ENCODE peak calls at places on chromosomes 13 and 19, in seven cellular contexts. One of them, this sample, is unnamed.

GRCh38 chr13:113972451-113973217 is 1.2 kb downstream of the C13orf46 start:
- DNase-seq in iPS-NIHi11: no peak
- DNase-seq in activated CD4-positive, alpha-beta T cell treated with anti-CD3 and anti-CD28 coated beads, Interleukin-2, amount 50 U/mL, for 24 hours: no peak
- DNase-seq in tibial nerve: no peak
- DNase-seq in aorta: peak
- DNase-seq in amygdala: no peak
- DNase-seq in posterior cingulate gyrus: no peak
- DNase-seq in this sample: no peak

GRCh38 chr13:27374650-27375049 is 49.8 kb upstream of the GTF3A start:
- DNase-seq in posterior cingulate gyrus: no peak
- DNase-seq in activated CD4-positive, alpha-beta T cell treated with anti-CD3 and anti-CD28 coated beads, Interleukin-2, amount 50 U/mL, for 24 hours: peak
- DNase-seq in tibial nerve: peak
- DNase-seq in iPS-NIHi11: peak
- DNase-seq in amygdala: no peak
- DNase-seq in aorta: peak
- DNase-seq in this sample: no peak

GRCh38 chr13:75460644-75461043 is 21.3 kb downstream of the TBC1D4 start:
- DNase-seq in iPS-NIHi11: no peak
- DNase-seq in posterior cingulate gyrus: no peak
- DNase-seq in tibial nerve: no peak
- DNase-seq in amygdala: no peak
- DNase-seq in aorta: no peak
- DNase-seq in activated CD4-positive, alpha-beta T cell treated with anti-CD3 and anti-CD28 coated beads, Interleukin-2, amount 50 U/mL, for 24 hours: no peak
- DNase-seq in this sample: no peak

GRCh38 chr13:33634526-33635111 is 183.3 kb upstream of the RFC3 start:
- DNase-seq in aorta: no peak
- DNase-seq in tibial nerve: no peak
- DNase-seq in activated CD4-positive, alpha-beta T cell treated with anti-CD3 and anti-CD28 coated beads, Interleukin-2, amount 50 U/mL, for 24 hours: no peak
- DNase-seq in posterior cingulate gyrus: no peak
- DNase-seq in iPS-NIHi11: no peak
- DNase-seq in amygdala: no peak
- DNase-seq in this sample: no peak

GRCh38 chr13:72561791-72562190 is 165.6 kb downstream of the MZT1 start:
- DNase-seq in tibial nerve: no peak
- DNase-seq in iPS-NIHi11: no peak
- DNase-seq in posterior cingulate gyrus: no peak
- DNase-seq in amygdala: no peak
- DNase-seq in activated CD4-positive, alpha-beta T cell treated with anti-CD3 and anti-CD28 coated beads, Interleukin-2, amount 50 U/mL, for 24 hours: no peak
- DNase-seq in aorta: no peak
- DNase-seq in this sample: no peak

GRCh38 chr19:20423381-20424207 is 142.0 kb downstream of the ZNF737 start:
- DNase-seq in iPS-NIHi11: no peak
- DNase-seq in posterior cingulate gyrus: no peak
- DNase-seq in aorta: peak
- DNase-seq in amygdala: no peak
- DNase-seq in activated CD4-positive, alpha-beta T cell treated with anti-CD3 and anti-CD28 coated beads, Interleukin-2, amount 50 U/mL, for 24 hours: peak
- DNase-seq in tibial nerve: peak
- DNase-seq in this sample: no peak

GRCh38 chr19:49875177-49875576 is 2.0 kb downstream of the AKT1S1 start:
- DNase-seq in tibial nerve: no peak
- DNase-seq in aorta: no peak
- DNase-seq in activated CD4-positive, alpha-beta T cell treated with anti-CD3 and anti-CD28 coated beads, Interleukin-2, amount 50 U/mL, for 24 hours: no peak
- DNase-seq in posterior cingulate gyrus: no peak
- DNase-seq in iPS-NIHi11: no peak
- DNase-seq in amygdala: no peak
- DNase-seq in this sample: no peak

GRCh38 chr13:51331354-51331861 is 8.1 kb upstream of the SERPINE3 start:
- DNase-seq in tibial nerve: no peak
- DNase-seq in posterior cingulate gyrus: no peak
- DNase-seq in iPS-NIHi11: no peak
- DNase-seq in aorta: no peak
- DNase-seq in amygdala: no peak
- DNase-seq in activated CD4-positive, alpha-beta T cell treated with anti-CD3 and anti-CD28 coated beads, Interleukin-2, amount 50 U/mL, for 24 hours: no peak
- DNase-seq in this sample: no peak

GRCh38 chr13:61913183-61913582 is 497.5 kb upstream of the PCDH20 start:
- DNase-seq in iPS-NIHi11: no peak
- DNase-seq in amygdala: no peak
- DNase-seq in activated CD4-positive, alpha-beta T cell treated with anti-CD3 and anti-CD28 coated beads, Interleukin-2, amount 50 U/mL, for 24 hours: no peak
- DNase-seq in tibial nerve: no peak
- DNase-seq in aorta: no peak
- DNase-seq in posterior cingulate gyrus: no peak
- DNase-seq in this sample: no peak

GRCh38 chr13:33606692-33607091 is 211.3 kb upstream of the RFC3 start:
- DNase-seq in posterior cingulate gyrus: no peak
- DNase-seq in tibial nerve: no peak
- DNase-seq in amygdala: no peak
- DNase-seq in iPS-NIHi11: peak
- DNase-seq in aorta: no peak
- DNase-seq in activated CD4-positive, alpha-beta T cell treated with anti-CD3 and anti-CD28 coated beads, Interleukin-2, amount 50 U/mL, for 24 hours: no peak
- DNase-seq in this sample: no peak

GRCh38 chr19:17404015-17404414 is 1.4 kb downstream of the BST2 start:
- DNase-seq in tibial nerve: no peak
- DNase-seq in iPS-NIHi11: peak
- DNase-seq in activated CD4-positive, alpha-beta T cell treated with anti-CD3 and anti-CD28 coated beads, Interleukin-2, amount 50 U/mL, for 24 hours: no peak
- DNase-seq in aorta: no peak
- DNase-seq in posterior cingulate gyrus: no peak
- DNase-seq in amygdala: no peak
- DNase-seq in this sample: no peak

GRCh38 chr13:94192576-94192975 is 286.9 kb downstream of the DCT start:
- DNase-seq in tibial nerve: peak
- DNase-seq in iPS-NIHi11: peak
- DNase-seq in activated CD4-positive, alpha-beta T cell treated with anti-CD3 and anti-CD28 coated beads, Interleukin-2, amount 50 U/mL, for 24 hours: no peak
- DNase-seq in posterior cingulate gyrus: no peak
- DNase-seq in amygdala: no peak
- DNase-seq in aorta: no peak
- DNase-seq in this sample: no peak

GRCh38 chr19:38155453-38155852 is 68.6 kb downstream of the DPF1 start:
- DNase-seq in amygdala: no peak
- DNase-seq in activated CD4-positive, alpha-beta T cell treated with anti-CD3 and anti-CD28 coated beads, Interleukin-2, amount 50 U/mL, for 24 hours: no peak
- DNase-seq in posterior cingulate gyrus: no peak
- DNase-seq in iPS-NIHi11: peak
- DNase-seq in tibial nerve: no peak
- DNase-seq in aorta: no peak
- DNase-seq in this sample: no peak

GRCh38 chr19:48681127-48681470 is 8.3 kb upstream of the NTN5 start:
- DNase-seq in posterior cingulate gyrus: peak
- DNase-seq in tibial nerve: no peak
- DNase-seq in aorta: no peak
- DNase-seq in iPS-NIHi11: no peak
- DNase-seq in amygdala: no peak
- DNase-seq in activated CD4-positive, alpha-beta T cell treated with anti-CD3 and anti-CD28 coated beads, Interleukin-2, amount 50 U/mL, for 24 hours: no peak
- DNase-seq in this sample: no peak

GRCh38 chr19:12868540-12869112 is 12.6 kb downstream of the DNASE2 start:
- DNase-seq in amygdala: no peak
- DNase-seq in tibial nerve: no peak
- DNase-seq in activated CD4-positive, alpha-beta T cell treated with anti-CD3 and anti-CD28 coated beads, Interleukin-2, amount 50 U/mL, for 24 hours: no peak
- DNase-seq in posterior cingulate gyrus: no peak
- DNase-seq in aorta: no peak
- DNase-seq in iPS-NIHi11: peak
- DNase-seq in this sample: no peak

GRCh38 chr13:48296528-48296927 is 7.0 kb upstream of the RB1 start:
- DNase-seq in activated CD4-positive, alpha-beta T cell treated with anti-CD3 and anti-CD28 coated beads, Interleukin-2, amount 50 U/mL, for 24 hours: no peak
- DNase-seq in tibial nerve: no peak
- DNase-seq in iPS-NIHi11: no peak
- DNase-seq in posterior cingulate gyrus: no peak
- DNase-seq in amygdala: no peak
- DNase-seq in aorta: no peak
- DNase-seq in this sample: no peak

GRCh38 chr13:51806571-51806970 is 2.6 kb upstream of the DHRS12 start:
- DNase-seq in activated CD4-positive, alpha-beta T cell treated with anti-CD3 and anti-CD28 coated beads, Interleukin-2, amount 50 U/mL, for 24 hours: no peak
- DNase-seq in posterior cingulate gyrus: no peak
- DNase-seq in aorta: no peak
- DNase-seq in tibial nerve: peak
- DNase-seq in iPS-NIHi11: no peak
- DNase-seq in amygdala: no peak
- DNase-seq in this sample: no peak

GRCh38 chr19:18397242-18398202 is at the start of gene LRRC25:
- DNase-seq in posterior cingulate gyrus: no peak
- DNase-seq in aorta: peak
- DNase-seq in amygdala: no peak
- DNase-seq in iPS-NIHi11: peak
- DNase-seq in activated CD4-positive, alpha-beta T cell treated with anti-CD3 and anti-CD28 coated beads, Interleukin-2, amount 50 U/mL, for 24 hours: no peak
- DNase-seq in tibial nerve: peak
- DNase-seq in this sample: no peak

GRCh38 chr13:25901460-25902376 is 150.1 kb downstream of the SHISA2 start:
- DNase-seq in iPS-NIHi11: no peak
- DNase-seq in posterior cingulate gyrus: no peak
- DNase-seq in tibial nerve: no peak
- DNase-seq in activated CD4-positive, alpha-beta T cell treated with anti-CD3 and anti-CD28 coated beads, Interleukin-2, amount 50 U/mL, for 24 hours: peak
- DNase-seq in aorta: no peak
- DNase-seq in amygdala: no peak
- DNase-seq in this sample: no peak

GRCh38 chr13:44899967-44900366 is 89.3 kb downstream of the NUFIP1 start:
- DNase-seq in iPS-NIHi11: no peak
- DNase-seq in posterior cingulate gyrus: no peak
- DNase-seq in tibial nerve: no peak
- DNase-seq in aorta: no peak
- DNase-seq in amygdala: no peak
- DNase-seq in activated CD4-positive, alpha-beta T cell treated with anti-CD3 and anti-CD28 coated beads, Interleukin-2, amount 50 U/mL, for 24 hours: no peak
- DNase-seq in this sample: no peak

GRCh38 chr13:110216403-110217041 is 90.4 kb downstream of the COL4A1 start:
- DNase-seq in activated CD4-positive, alpha-beta T cell treated with anti-CD3 and anti-CD28 coated beads, Interleukin-2, amount 50 U/mL, for 24 hours: no peak
- DNase-seq in amygdala: no peak
- DNase-seq in posterior cingulate gyrus: no peak
- DNase-seq in tibial nerve: no peak
- DNase-seq in iPS-NIHi11: no peak
- DNase-seq in aorta: no peak
- DNase-seq in this sample: no peak

GRCh38 chr13:42769650-42770049 is 11.7 kb upstream of the FAM216B start:
- DNase-seq in activated CD4-positive, alpha-beta T cell treated with anti-CD3 and anti-CD28 coated beads, Interleukin-2, amount 50 U/mL, for 24 hours: no peak
- DNase-seq in aorta: no peak
- DNase-seq in iPS-NIHi11: no peak
- DNase-seq in tibial nerve: no peak
- DNase-seq in posterior cingulate gyrus: no peak
- DNase-seq in amygdala: no peak
- DNase-seq in this sample: no peak

GRCh38 chr19:1450735-1451669 is 1.1 kb downstream of the APC2 start:
- DNase-seq in amygdala: peak
- DNase-seq in aorta: no peak
- DNase-seq in iPS-NIHi11: no peak
- DNase-seq in posterior cingulate gyrus: no peak
- DNase-seq in tibial nerve: no peak
- DNase-seq in activated CD4-positive, alpha-beta T cell treated with anti-CD3 and anti-CD28 coated beads, Interleukin-2, amount 50 U/mL, for 24 hours: no peak
- DNase-seq in this sample: no peak

GRCh38 chr13:107296804-107297203 is 728.9 kb upstream of the ARGLU1 start:
- DNase-seq in activated CD4-positive, alpha-beta T cell treated with anti-CD3 and anti-CD28 coated beads, Interleukin-2, amount 50 U/mL, for 24 hours: no peak
- DNase-seq in tibial nerve: no peak
- DNase-seq in aorta: no peak
- DNase-seq in posterior cingulate gyrus: no peak
- DNase-seq in amygdala: no peak
- DNase-seq in iPS-NIHi11: no peak
- DNase-seq in this sample: no peak

GRCh38 chr19:5484398-5485285 is 29.4 kb downstream of the ZNRF4 start:
- DNase-seq in activated CD4-positive, alpha-beta T cell treated with anti-CD3 and anti-CD28 coated beads, Interleukin-2, amount 50 U/mL, for 24 hours: no peak
- DNase-seq in iPS-NIHi11: peak
- DNase-seq in aorta: no peak
- DNase-seq in amygdala: no peak
- DNase-seq in posterior cingulate gyrus: no peak
- DNase-seq in tibial nerve: no peak
- DNase-seq in this sample: no peak

GRCh38 chr13:74210693-74211393 is 76.6 kb upstream of the KLF12 start:
- DNase-seq in aorta: peak
- DNase-seq in activated CD4-positive, alpha-beta T cell treated with anti-CD3 and anti-CD28 coated beads, Interleukin-2, amount 50 U/mL, for 24 hours: no peak
- DNase-seq in posterior cingulate gyrus: no peak
- DNase-seq in amygdala: no peak
- DNase-seq in tibial nerve: peak
- DNase-seq in iPS-NIHi11: no peak
- DNase-seq in this sample: no peak

GRCh38 chr19:42125536-42125935 is 6.7 kb downstream of the POU2F2 start:
- DNase-seq in posterior cingulate gyrus: no peak
- DNase-seq in tibial nerve: no peak
- DNase-seq in amygdala: no peak
- DNase-seq in activated CD4-positive, alpha-beta T cell treated with anti-CD3 and anti-CD28 coated beads, Interleukin-2, amount 50 U/mL, for 24 hours: no peak
- DNase-seq in iPS-NIHi11: peak
- DNase-seq in aorta: no peak
- DNase-seq in this sample: no peak

GRCh38 chr19:4536798-4537197 is 1.8 kb upstream of the PLIN5 start:
- DNase-seq in aorta: no peak
- DNase-seq in posterior cingulate gyrus: no peak
- DNase-seq in amygdala: no peak
- DNase-seq in tibial nerve: no peak
- DNase-seq in activated CD4-positive, alpha-beta T cell treated with anti-CD3 and anti-CD28 coated beads, Interleukin-2, amount 50 U/mL, for 24 hours: no peak
- DNase-seq in iPS-NIHi11: no peak
- DNase-seq in this sample: no peak

GRCh38 chr19:4707322-4707721 is 16.3 kb downstream of the DPP9 start:
- DNase-seq in activated CD4-positive, alpha-beta T cell treated with anti-CD3 and anti-CD28 coated beads, Interleukin-2, amount 50 U/mL, for 24 hours: no peak
- DNase-seq in amygdala: no peak
- DNase-seq in posterior cingulate gyrus: no peak
- DNase-seq in aorta: no peak
- DNase-seq in iPS-NIHi11: no peak
- DNase-seq in tibial nerve: no peak
- DNase-seq in this sample: no peak

GRCh38 chr13:98401936-98402335 is 175.0 kb downstream of the STK24 start:
- DNase-seq in posterior cingulate gyrus: no peak
- DNase-seq in tibial nerve: no peak
- DNase-seq in aorta: no peak
- DNase-seq in activated CD4-positive, alpha-beta T cell treated with anti-CD3 and anti-CD28 coated beads, Interleukin-2, amount 50 U/mL, for 24 hours: no peak
- DNase-seq in amygdala: no peak
- DNase-seq in iPS-NIHi11: no peak
- DNase-seq in this sample: no peak

GRCh38 chr13:95185851-95186250 is 115.4 kb downstream of the ABCC4 start:
- DNase-seq in activated CD4-positive, alpha-beta T cell treated with anti-CD3 and anti-CD28 coated beads, Interleukin-2, amount 50 U/mL, for 24 hours: peak
- DNase-seq in aorta: no peak
- DNase-seq in amygdala: no peak
- DNase-seq in iPS-NIHi11: no peak
- DNase-seq in posterior cingulate gyrus: no peak
- DNase-seq in tibial nerve: no peak
- DNase-seq in this sample: no peak

This sample was measured in esophagus muscularis mucosa.